ENCODE peak calls at places on chromosomes 4 and X, in five cellular contexts. One of them, this sample, is unnamed.

GRCh38 chr4:145186719-145187118 is 6.3 kb upstream of the OTUD4 start:
- DNase-seq in ovary: no peak
- DNase-seq in thoracic aorta: no peak
- DNase-seq in endothelial cell of umbilical vein: no peak
- DNase-seq in PC-3: no peak
- DNase-seq in this sample: no peak

GRCh38 chr4:39369301-39369700 is 3.1 kb upstream of the RFC1 start:
- DNase-seq in ovary: no peak
- DNase-seq in thoracic aorta: no peak
- DNase-seq in endothelial cell of umbilical vein: no peak
- DNase-seq in PC-3: no peak
- DNase-seq in this sample: no peak

GRCh38 chrX:52923781-52924241 is 26.7 kb downstream of the FAM156B start:
- DNase-seq in ovary: no peak
- DNase-seq in thoracic aorta: no peak
- DNase-seq in endothelial cell of umbilical vein: peak; percentile 3
- DNase-seq in PC-3: peak; percentile 61
- DNase-seq in this sample: peak; percentile 28

GRCh38 chrX:134746379-134746723 is 88.1 kb upstream of the PLAC1 start:
- DNase-seq in ovary: no peak
- DNase-seq in thoracic aorta: no peak
- DNase-seq in endothelial cell of umbilical vein: peak; percentile 60
- DNase-seq in PC-3: no peak
- DNase-seq in this sample: no peak

GRCh38 chr4:165726831-165727230 is 146.2 kb upstream of the TLL1 start:
- DNase-seq in ovary: no peak
- DNase-seq in thoracic aorta: no peak
- DNase-seq in endothelial cell of umbilical vein: no peak
- DNase-seq in PC-3: no peak
- DNase-seq in this sample: no peak

GRCh38 chr4:2291705-2292651 is 30.1 kb upstream of the MXD4 start:
- DNase-seq in ovary: no peak
- DNase-seq in thoracic aorta: no peak
- DNase-seq in endothelial cell of umbilical vein: no peak
- DNase-seq in PC-3: no peak
- DNase-seq in this sample: peak; percentile 64

GRCh38 chr4:189090174-189090814 is 850.4 kb upstream of the FRG1 start:
- DNase-seq in ovary: no peak
- DNase-seq in thoracic aorta: no peak
- DNase-seq in endothelial cell of umbilical vein: no peak
- DNase-seq in PC-3: peak; percentile 25
- DNase-seq in this sample: no peak

GRCh38 chr4:90951037-90951436 is 823.8 kb downstream of the CCSER1 start:
- DNase-seq in ovary: no peak
- DNase-seq in thoracic aorta: no peak
- DNase-seq in endothelial cell of umbilical vein: peak; percentile 78
- DNase-seq in PC-3: peak; percentile 92
- DNase-seq in this sample: peak; percentile 18

GRCh38 chr4:81485310-81485980 is 13.7 kb upstream of the RASGEF1B start:
- DNase-seq in ovary: no peak
- DNase-seq in thoracic aorta: no peak
- DNase-seq in endothelial cell of umbilical vein: no peak
- DNase-seq in PC-3: no peak
- DNase-seq in this sample: no peak

GRCh38 chrX:21798677-21799219 is 40.7 kb upstream of the MBTPS2 start:
- DNase-seq in ovary: no peak
- DNase-seq in thoracic aorta: no peak
- DNase-seq in endothelial cell of umbilical vein: no peak
- DNase-seq in PC-3: peak; percentile 85
- DNase-seq in this sample: peak; percentile 58

GRCh38 chr4:88599298-88599697 is 7.0 kb downstream of the HERC3 start:
- DNase-seq in ovary: no peak
- DNase-seq in thoracic aorta: no peak
- DNase-seq in endothelial cell of umbilical vein: peak; percentile 71
- DNase-seq in PC-3: peak; percentile 76
- DNase-seq in this sample: no peak

GRCh38 chr4:120977435-120977997 is 55.0 kb upstream of the PRDM5 start:
- DNase-seq in ovary: no peak
- DNase-seq in thoracic aorta: no peak
- DNase-seq in endothelial cell of umbilical vein: peak; percentile 59
- DNase-seq in PC-3: peak; percentile 61
- DNase-seq in this sample: no peak

GRCh38 chr4:74230902-74231499 is 73.1 kb downstream of the MTHFD2L start:
- DNase-seq in ovary: no peak
- DNase-seq in thoracic aorta: no peak
- DNase-seq in endothelial cell of umbilical vein: peak; percentile 71
- DNase-seq in PC-3: peak; percentile 99
- DNase-seq in this sample: no peak

GRCh38 chr4:165454426-165454825 is 75.6 kb downstream of the CPE start:
- DNase-seq in ovary: no peak
- DNase-seq in thoracic aorta: no peak
- DNase-seq in endothelial cell of umbilical vein: no peak
- DNase-seq in PC-3: peak; percentile 52
- DNase-seq in this sample: no peak

GRCh38 chrX:149939271-149940014 is 1.2 kb upstream of the EOLA2 start:
- DNase-seq in ovary: peak; percentile 97
- DNase-seq in thoracic aorta: peak; percentile 85
- DNase-seq in endothelial cell of umbilical vein: peak; percentile 88
- DNase-seq in PC-3: peak; percentile 89
- DNase-seq in this sample: peak; percentile 95

GRCh38 chr4:95547708-95548471 is 883 bp downstream of the UNC5C start:
- DNase-seq in ovary: peak; percentile 38
- DNase-seq in thoracic aorta: no peak
- DNase-seq in endothelial cell of umbilical vein: peak; percentile 27
- DNase-seq in PC-3: peak; percentile 18
- DNase-seq in this sample: no peak

GRCh38 chrX:2705036-2705435 is 13.9 kb downstream of the CD99 start:
- DNase-seq in ovary: no peak
- DNase-seq in thoracic aorta: peak; percentile 40
- DNase-seq in endothelial cell of umbilical vein: peak; percentile 65
- DNase-seq in PC-3: no peak
- DNase-seq in this sample: no peak

GRCh38 chr4:128942547-128942946 is 133.0 kb downstream of the JADE1 start:
- DNase-seq in ovary: no peak
- DNase-seq in thoracic aorta: no peak
- DNase-seq in endothelial cell of umbilical vein: no peak
- DNase-seq in PC-3: no peak
- DNase-seq in this sample: no peak
- H3K9me3 ChIP-seq in ovary: no peaks in the 10 kb centered on the region
- H3K9me3 ChIP-seq in thoracic aorta: no peaks in the 10 kb centered on the region
- H3K9me3 ChIP-seq in endothelial cell of umbilical vein: no peaks in the 10 kb centered on the region
- H3K9me3 ChIP-seq in PC-3: no peaks in the 10 kb centered on the region
- H3K9me3 ChIP-seq in this sample: no peaks in the 10 kb centered on the region

GRCh38 chr4:8144359-8144758 is 14.3 kb downstream of the ABLIM2 start:
- DNase-seq in ovary: no peak
- DNase-seq in thoracic aorta: no peak
- DNase-seq in endothelial cell of umbilical vein: no peak
- DNase-seq in PC-3: no peak
- DNase-seq in this sample: no peak
- H3K4me1 ChIP-seq in ovary: peaks cover 14% of the 10 kb centered on the region
- H3K4me1 ChIP-seq in thoracic aorta: peaks cover 48% of the 10 kb centered on the region
- H3K4me1 ChIP-seq in endothelial cell of umbilical vein: no peaks in the 10 kb centered on the region
- H3K4me1 ChIP-seq in PC-3: no peaks in the 10 kb centered on the region
- H3K4me1 ChIP-seq in this sample: peaks cover 13% of the 10 kb centered on the region

DNA sequence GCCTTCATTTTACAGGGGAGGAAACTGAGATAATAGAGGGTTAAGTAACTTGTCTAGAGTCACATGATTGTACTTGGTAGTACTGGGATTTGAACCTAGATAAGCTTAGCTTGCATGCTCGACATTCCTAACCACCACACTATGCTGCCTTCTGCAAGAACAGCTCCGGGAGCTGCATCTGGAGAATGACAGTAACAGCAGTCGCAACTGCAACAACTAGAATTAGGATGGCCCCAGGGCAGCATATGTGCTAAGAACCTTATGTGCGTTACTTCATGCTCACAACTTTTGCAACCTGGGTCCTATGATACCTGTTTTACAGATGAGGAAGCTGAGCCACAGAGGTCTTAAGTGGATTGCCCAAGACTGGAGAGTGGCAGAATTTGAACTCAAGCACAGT is 89.5 kb upstream of the LCORL start:
- DNase-seq in ovary: no peak
- DNase-seq in thoracic aorta: no peak
- DNase-seq in endothelial cell of umbilical vein: peak; percentile 17
- DNase-seq in PC-3: no peak
- DNase-seq in this sample: no peak
- H3K9me3 ChIP-seq in ovary: no peaks in the 10 kb centered on the region
- H3K9me3 ChIP-seq in thoracic aorta: no peaks in the 10 kb centered on the region
- H3K9me3 ChIP-seq in endothelial cell of umbilical vein: no peaks in the 10 kb centered on the region
- H3K9me3 ChIP-seq in PC-3: no peaks in the 10 kb centered on the region
- H3K9me3 ChIP-seq in this sample: no peaks in the 10 kb centered on the region

DNA sequence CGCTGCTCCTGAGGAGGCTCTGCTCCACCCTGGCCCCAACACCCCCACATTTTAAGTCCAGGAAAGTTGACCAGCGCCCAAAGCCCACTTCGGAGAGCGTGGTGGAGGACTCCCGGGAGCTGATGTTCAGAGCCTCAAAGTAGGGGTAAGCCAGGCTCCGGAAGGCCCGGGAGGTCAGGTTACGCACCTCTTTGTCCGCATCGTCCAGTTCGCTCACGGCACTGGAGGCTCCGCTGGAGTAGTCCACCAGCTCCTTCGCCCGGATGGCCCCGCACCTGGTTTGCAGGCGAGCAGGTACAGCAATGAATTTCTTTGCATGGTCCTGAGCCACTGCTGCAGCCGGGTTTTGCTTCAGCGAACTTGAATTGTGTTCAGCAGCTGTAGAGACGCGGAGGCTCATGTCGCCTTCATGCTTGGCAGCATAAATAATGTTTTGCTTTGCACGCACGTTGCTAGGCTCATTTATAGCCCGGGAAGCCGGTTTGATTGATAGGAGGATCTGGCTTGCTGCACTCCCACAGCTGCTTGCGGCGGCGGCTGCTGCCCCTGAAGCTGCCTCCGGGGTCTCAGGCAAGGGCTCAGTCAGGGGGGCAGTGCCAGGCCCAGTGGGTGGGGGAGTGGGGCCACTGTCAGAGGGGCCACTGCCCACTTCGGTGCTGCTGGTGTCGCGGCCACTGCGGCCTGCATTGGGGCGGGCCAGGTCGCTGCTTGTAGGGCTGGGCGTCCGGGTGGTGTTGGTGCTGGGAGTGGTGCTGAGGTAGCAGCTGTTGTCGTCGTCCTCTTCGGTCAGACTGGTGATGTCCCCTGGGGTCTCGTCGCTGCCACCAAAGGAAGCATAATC is 4.8 kb downstream of the C4orf54 start:
- DNase-seq in ovary: peak; percentile 29
- DNase-seq in thoracic aorta: no peak
- DNase-seq in endothelial cell of umbilical vein: no peak
- DNase-seq in PC-3: no peak
- DNase-seq in this sample: no peak
- H3K4me1 ChIP-seq in ovary: peaks cover 14% of the 10 kb centered on the region
- H3K4me1 ChIP-seq in thoracic aorta: peaks cover 35% of the 10 kb centered on the region
- H3K4me1 ChIP-seq in endothelial cell of umbilical vein: no peaks in the 10 kb centered on the region
- H3K4me1 ChIP-seq in PC-3: peaks cover 18% of the 10 kb centered on the region
- H3K4me1 ChIP-seq in this sample: no peaks in the 10 kb centered on the region

DNA sequence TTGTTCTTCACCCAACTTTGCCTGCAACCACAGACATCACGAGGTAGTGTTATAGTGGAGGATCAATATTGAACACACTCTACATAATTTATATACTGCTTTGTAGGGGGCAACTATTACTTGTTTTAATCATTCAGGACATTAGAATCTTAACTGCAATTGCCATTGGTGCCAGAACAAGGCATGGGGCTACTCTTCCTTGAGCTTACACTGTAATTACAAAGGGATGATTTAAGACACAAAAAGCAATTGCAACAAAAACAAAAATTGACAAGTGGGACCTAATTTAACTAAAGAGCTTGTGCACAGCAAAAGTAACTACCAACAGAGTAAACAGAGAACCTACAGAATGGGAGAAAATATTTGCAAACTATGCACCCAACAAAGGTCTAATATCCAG is 24.0 kb upstream of the DDX53 start:
- DNase-seq in ovary: no peak
- DNase-seq in thoracic aorta: no peak
- DNase-seq in endothelial cell of umbilical vein: no peak
- DNase-seq in PC-3: no peak
- DNase-seq in this sample: no peak
- H3K9me3 ChIP-seq in ovary: no peaks in the 10 kb centered on the region
- H3K9me3 ChIP-seq in thoracic aorta: no peaks in the 10 kb centered on the region
- H3K9me3 ChIP-seq in endothelial cell of umbilical vein: no peaks in the 10 kb centered on the region
- H3K9me3 ChIP-seq in PC-3: no peaks in the 10 kb centered on the region
- H3K9me3 ChIP-seq in this sample: no peaks in the 10 kb centered on the region

GRCh38 chr4:153539058-153539826 is 73.1 kb downstream of the TMEM131L start:
- DNase-seq in ovary: no peak
- DNase-seq in thoracic aorta: no peak
- DNase-seq in endothelial cell of umbilical vein: no peak
- DNase-seq in PC-3: no peak
- DNase-seq in this sample: peak; percentile 48
- H3K4me1 ChIP-seq in ovary: peaks cover 6% of the 10 kb centered on the region
- H3K4me1 ChIP-seq in thoracic aorta: peaks cover 56% of the 10 kb centered on the region
- H3K4me1 ChIP-seq in endothelial cell of umbilical vein: no peaks in the 10 kb centered on the region
- H3K4me1 ChIP-seq in PC-3: no peaks in the 10 kb centered on the region
- H3K4me1 ChIP-seq in this sample: peaks cover 37% of the 10 kb centered on the region

This sample was measured in pancreas.